ENCODE peak calls at places on chromosomes 5 and 9, in five cellular contexts. B, O, D, P and L are unnamed samples.
A peak's percentile ranks its signal among the peaks of the same experiment; 100 is the strongest.

GRCh38 chr5:171528865-171529264 is 109.4 kb downstream of the FGF18 start:
- DNase-seq in O (no peak), B (no peak), D (no peak), P (no peak), L (no peak)

GRCh38 chr5:94471496-94471895 is 146.9 kb downstream of the KIAA0825 start:
- DNase-seq in O (no peak), D (no peak), P (no peak), B (no peak), L (no peak)

GRCh38 chr9:111662851-111663823 is 1.7 kb downstream of the GNG10 start:
- DNase-seq in O (no peak), D (peak; percentile 19), P (no peak), B (no peak), L (no peak)

GRCh38 chr9:14746655-14747054 is 24.1 kb upstream of the CER1 start:
- DNase-seq in P (no peak), O (no peak), D (no peak), B (no peak), L (no peak)

GRCh38 chr5:134603059-134603458 is 29.6 kb downstream of the SAR1B start:
- DNase-seq in D (no peak), P (peak; percentile 9), B (no peak), O (no peak), L (no peak)

GRCh38 chr5:98455660-98456059 is 317.8 kb upstream of the RGMB start:
- DNase-seq in B (no peak), D (no peak), O (no peak), P (peak; percentile 18), L (no peak)

GRCh38 chr9:89616411-89616810 is 11.6 kb downstream of the GADD45G start:
- DNase-seq in P (no peak), D (no peak), O (no peak), B (no peak), L (no peak)

GRCh38 chr9:33458444-33458843 is 11.1 kb upstream of the AQP3 start:
- DNase-seq in P (no peak), B (no peak), D (peak; percentile 84), O (no peak), L (no peak)

GRCh38 chr5:157258450-157258849 is 7.5 kb upstream of the CYFIP2 start:
- DNase-seq in P (no peak), B (no peak), O (no peak), D (no peak), L (no peak)

GRCh38 chr9:89444212-89444611 is 53.7 kb downstream of the SEMA4D start:
- DNase-seq in O (no peak), B (no peak), D (peak; percentile 72), P (no peak), L (no peak)

GRCh38 chr5:134024811-134025210 is 20.0 kb upstream of the VDAC1 start:
- DNase-seq in D (no peak), P (no peak), B (no peak), O (no peak), L (no peak)

GRCh38 chr5:134993161-134993560 is 25.5 kb downstream of the CATSPER3 start:
- DNase-seq in P (no peak), D (no peak), O (no peak), B (no peak), L (no peak)

GRCh38 chr9:90000925-90001324 is 396.1 kb downstream of the GADD45G start:
- DNase-seq in B (no peak), D (no peak), P (no peak), O (no peak), L (no peak)

GRCh38 chr9:136326061-136326776 is 1.1 kb upstream of the GPSM1 start:
- DNase-seq in B (no peak), O (no peak), D (no peak), P (peak; percentile 77), L (no peak)

GRCh38 chr5:127070243-127070642 is 3.1 kb downstream of the C5orf63 start:
- DNase-seq in D (no peak), B (no peak), O (no peak), P (no peak), L (no peak)

GRCh38 chr5:153562189-153562588 is 71.7 kb downstream of the GRIA1 start:
- DNase-seq in P (no peak), D (no peak), O (no peak), B (no peak), L (no peak)

GRCh38 chr9:87898151-87898550 is 15.5 kb downstream of the SPATA31E1 start:
- DNase-seq in B (no peak), O (no peak), D (no peak), P (no peak), L (no peak)